ENCODE peak calls at places on chromosomes 12 and 14, in eight cellular contexts. One of them, this sample, is unnamed.

GRCh38 chr12:19382111-19382526 is 57.2 kb upstream of the AEBP2 start:
- DNase-seq in WERI-Rb-1: no peak
- DNase-seq in ovary: no peak
- DNase-seq in Panc1: no peak
- DNase-seq in SK-N-SH: no peak
- DNase-seq in lower leg skin: peak
- DNase-seq in foreskin fibroblast: peak
- DNase-seq in uterus: no peak
- DNase-seq in this sample: peak

GRCh38 chr12:2944401-2945047 is 14.7 kb upstream of the TEAD4 start:
- DNase-seq in WERI-Rb-1: peak
- DNase-seq in ovary: peak
- DNase-seq in Panc1: no peak
- DNase-seq in SK-N-SH: peak
- DNase-seq in lower leg skin: no peak
- DNase-seq in foreskin fibroblast: no peak
- DNase-seq in uterus: peak
- DNase-seq in this sample: no peak

GRCh38 chr12:3419538-3419937 is 71.5 kb upstream of the PRMT8 start:
- DNase-seq in WERI-Rb-1: no peak
- DNase-seq in ovary: no peak
- DNase-seq in Panc1: no peak
- DNase-seq in SK-N-SH: no peak
- DNase-seq in lower leg skin: no peak
- DNase-seq in foreskin fibroblast: no peak
- DNase-seq in uterus: no peak
- DNase-seq in this sample: no peak

GRCh38 chr14:57526942-57527341 is 33.3 kb upstream of the CCDC198 start:
- DNase-seq in WERI-Rb-1: peak
- DNase-seq in ovary: no peak
- DNase-seq in Panc1: no peak
- DNase-seq in SK-N-SH: no peak
- DNase-seq in lower leg skin: no peak
- DNase-seq in foreskin fibroblast: no peak
- DNase-seq in uterus: no peak
- DNase-seq in this sample: no peak

GRCh38 chr12:115337693-115338543 is 653.9 kb upstream of the TBX3 start:
- DNase-seq in WERI-Rb-1: no peak
- DNase-seq in ovary: no peak
- DNase-seq in Panc1: no peak
- DNase-seq in SK-N-SH: no peak
- DNase-seq in lower leg skin: peak
- DNase-seq in foreskin fibroblast: peak
- DNase-seq in uterus: peak
- DNase-seq in this sample: peak

GRCh38 chr12:108713471-108713870 is 17.8 kb downstream of the CORO1C start:
- DNase-seq in WERI-Rb-1: no peak
- DNase-seq in ovary: no peak
- DNase-seq in Panc1: no peak
- DNase-seq in SK-N-SH: no peak
- DNase-seq in lower leg skin: no peak
- DNase-seq in foreskin fibroblast: no peak
- DNase-seq in uterus: no peak
- DNase-seq in this sample: no peak

GRCh38 chr14:92846162-92846897 is 52.2 kb downstream of the GOLGA5 start:
- DNase-seq in WERI-Rb-1: no peak
- DNase-seq in ovary: no peak
- DNase-seq in Panc1: no peak
- DNase-seq in SK-N-SH: no peak
- DNase-seq in lower leg skin: no peak
- DNase-seq in foreskin fibroblast: peak
- DNase-seq in uterus: no peak
- DNase-seq in this sample: peak

GRCh38 chr14:84006643-84007137 is 1523.3 kb upstream of the FLRT2 start:
- DNase-seq in WERI-Rb-1: no peak
- DNase-seq in ovary: no peak
- DNase-seq in Panc1: no peak
- DNase-seq in SK-N-SH: no peak
- DNase-seq in lower leg skin: no peak
- DNase-seq in foreskin fibroblast: no peak
- DNase-seq in uterus: peak
- DNase-seq in this sample: no peak

GRCh38 chr12:52014567-52015392 is 8.0 kb downstream of the TAMALIN start:
- DNase-seq in WERI-Rb-1: no peak
- DNase-seq in ovary: no peak
- DNase-seq in Panc1: no peak
- DNase-seq in SK-N-SH: no peak
- DNase-seq in lower leg skin: no peak
- DNase-seq in foreskin fibroblast: no peak
- DNase-seq in uterus: peak
- DNase-seq in this sample: no peak

GRCh38 chr12:51269174-51270066 is 795 bp downstream of the SMAGP start:
- DNase-seq in WERI-Rb-1: peak
- DNase-seq in ovary: peak
- DNase-seq in Panc1: no peak
- DNase-seq in SK-N-SH: peak
- DNase-seq in lower leg skin: peak
- DNase-seq in foreskin fibroblast: no peak
- DNase-seq in uterus: no peak
- DNase-seq in this sample: no peak

GRCh38 chr12:126681676-126682075 is 1585.3 kb upstream of the TMEM132C start:
- DNase-seq in WERI-Rb-1: no peak
- DNase-seq in ovary: no peak
- DNase-seq in Panc1: no peak
- DNase-seq in SK-N-SH: no peak
- DNase-seq in lower leg skin: no peak
- DNase-seq in foreskin fibroblast: no peak
- DNase-seq in uterus: no peak
- DNase-seq in this sample: no peak

GRCh38 chr12:44101470-44101869 is 265.6 kb downstream of the TMEM117 start:
- DNase-seq in WERI-Rb-1: no peak
- DNase-seq in ovary: no peak
- DNase-seq in Panc1: no peak
- DNase-seq in SK-N-SH: no peak
- DNase-seq in lower leg skin: no peak
- DNase-seq in foreskin fibroblast: no peak
- DNase-seq in uterus: no peak
- DNase-seq in this sample: no peak

GRCh38 chr14:64387232-64387737 is 868 bp upstream of the MTHFD1 start:
- DNase-seq in WERI-Rb-1: no peak
- DNase-seq in ovary: no peak
- DNase-seq in Panc1: no peak
- DNase-seq in SK-N-SH: peak
- DNase-seq in lower leg skin: peak
- DNase-seq in foreskin fibroblast: peak
- DNase-seq in uterus: no peak
- DNase-seq in this sample: no peak

GRCh38 chr12:53221203-53222076 is 10.6 kb downstream of the RARG start:
- DNase-seq in WERI-Rb-1: peak
- DNase-seq in ovary: peak
- DNase-seq in Panc1: no peak
- DNase-seq in SK-N-SH: peak
- DNase-seq in lower leg skin: peak
- DNase-seq in foreskin fibroblast: peak
- DNase-seq in uterus: peak
- DNase-seq in this sample: no peak
- TF ChIP-seq CTCF in WERI-Rb-1: no peak
- TF ChIP-seq CTCF in ovary: no peak
- TF ChIP-seq CTCF in Panc1: peak
- TF ChIP-seq CTCF in SK-N-SH: peak
- TF ChIP-seq CTCF in lower leg skin: no peak
- TF ChIP-seq CTCF in foreskin fibroblast: no peak
- TF ChIP-seq CTCF in uterus: no peak
- TF ChIP-seq CTCF in this sample: peak

DNA sequence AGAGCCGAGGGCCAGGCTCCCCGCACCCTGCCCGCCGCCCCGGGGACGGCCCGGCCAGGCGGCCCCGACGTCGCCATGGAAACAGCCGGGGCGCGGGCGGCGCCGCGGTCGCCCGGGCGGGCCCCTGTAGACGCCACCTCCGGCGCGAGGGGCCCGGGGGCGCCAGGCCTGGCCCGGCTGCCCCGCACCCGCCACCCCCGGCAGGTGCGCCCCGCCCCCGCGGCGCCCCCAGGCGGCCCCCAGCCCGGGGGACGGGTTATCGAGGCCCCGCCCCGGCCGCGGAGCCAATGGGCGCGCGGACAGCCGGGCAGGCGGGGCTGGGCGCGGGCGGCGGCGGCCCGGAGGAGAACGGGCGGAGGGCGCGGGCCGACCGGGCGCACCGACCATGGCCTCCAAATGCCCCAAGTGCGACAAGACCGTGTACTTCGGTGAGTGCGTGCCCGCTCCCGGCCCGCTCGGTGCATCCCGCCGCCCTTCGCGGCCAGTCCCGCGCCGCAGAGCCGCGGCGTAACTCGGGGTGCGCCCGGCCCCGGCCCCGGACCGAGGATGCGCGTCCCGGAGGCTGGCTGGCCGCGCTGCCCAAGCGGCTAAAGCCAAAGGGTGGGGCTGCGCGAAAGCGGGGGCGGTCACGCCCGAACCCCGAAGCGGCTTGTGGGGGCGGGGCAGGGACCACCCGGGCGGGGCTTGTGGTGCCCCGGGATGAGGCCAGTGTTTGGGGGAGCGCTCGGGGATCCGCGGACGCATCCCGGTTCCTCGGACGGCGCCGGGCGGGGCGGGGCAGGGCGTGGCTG is at the start of gene CRIP2:
- DNase-seq in WERI-Rb-1: peak
- DNase-seq in ovary: peak
- DNase-seq in Panc1: no peak
- DNase-seq in SK-N-SH: peak
- DNase-seq in lower leg skin: no peak
- DNase-seq in foreskin fibroblast: no peak
- DNase-seq in uterus: no peak
- DNase-seq in this sample: no peak
- H3K4me3 ChIP-seq in WERI-Rb-1: peak
- H3K4me3 ChIP-seq in ovary: peak
- H3K4me3 ChIP-seq in Panc1: peak
- H3K4me3 ChIP-seq in SK-N-SH: peak
- H3K4me3 ChIP-seq in lower leg skin: peak
- H3K4me3 ChIP-seq in foreskin fibroblast: peak
- H3K4me3 ChIP-seq in uterus: peak
- H3K4me3 ChIP-seq in this sample: peak

GRCh38 chr14:36521598-36522345 is 1.7 kb upstream of the NKX2-1 start:
- DNase-seq in WERI-Rb-1: no peak
- DNase-seq in ovary: no peak
- DNase-seq in Panc1: no peak
- DNase-seq in SK-N-SH: no peak
- DNase-seq in lower leg skin: no peak
- DNase-seq in foreskin fibroblast: no peak
- DNase-seq in uterus: no peak
- DNase-seq in this sample: no peak
- TF ChIP-seq CTCF in WERI-Rb-1: no peak
- TF ChIP-seq CTCF in ovary: no peak
- TF ChIP-seq CTCF in Panc1: no peak
- TF ChIP-seq CTCF in SK-N-SH: no peak
- TF ChIP-seq CTCF in lower leg skin: no peak
- TF ChIP-seq CTCF in foreskin fibroblast: no peak
- TF ChIP-seq CTCF in uterus: no peak
- TF ChIP-seq CTCF in this sample: no peak

GRCh38 chr12:42587564-42588307 is 1.8 kb downstream of the PRICKLE1 start:
- DNase-seq in WERI-Rb-1: no peak
- DNase-seq in ovary: no peak
- DNase-seq in Panc1: no peak
- DNase-seq in SK-N-SH: no peak
- DNase-seq in lower leg skin: no peak
- DNase-seq in foreskin fibroblast: no peak
- DNase-seq in uterus: no peak
- DNase-seq in this sample: no peak
- H3K4me3 ChIP-seq in WERI-Rb-1: no peak
- H3K4me3 ChIP-seq in ovary: peak
- H3K4me3 ChIP-seq in Panc1: peak
- H3K4me3 ChIP-seq in SK-N-SH: no peak
- H3K4me3 ChIP-seq in lower leg skin: no peak
- H3K4me3 ChIP-seq in foreskin fibroblast: peak
- H3K4me3 ChIP-seq in uterus: peak
- H3K4me3 ChIP-seq in this sample: peak

GRCh38 chr14:67644428-67644827 is 24.7 kb downstream of the ARG2 start:
- DNase-seq in WERI-Rb-1: no peak
- DNase-seq in ovary: no peak
- DNase-seq in Panc1: no peak
- DNase-seq in SK-N-SH: no peak
- DNase-seq in lower leg skin: no peak
- DNase-seq in foreskin fibroblast: no peak
- DNase-seq in uterus: no peak
- DNase-seq in this sample: no peak

GRCh38 chr14:67643671-67644070 is 24.0 kb downstream of the ARG2 start:
- DNase-seq in WERI-Rb-1: no peak
- DNase-seq in ovary: no peak
- DNase-seq in Panc1: no peak
- DNase-seq in SK-N-SH: no peak
- DNase-seq in lower leg skin: no peak
- DNase-seq in foreskin fibroblast: no peak
- DNase-seq in uterus: no peak
- DNase-seq in this sample: no peak

GRCh38 chr14:67645414-67645813 is 25.7 kb downstream of the ARG2 start:
- DNase-seq in WERI-Rb-1: no peak
- DNase-seq in ovary: no peak
- DNase-seq in Panc1: no peak
- DNase-seq in SK-N-SH: no peak
- DNase-seq in lower leg skin: no peak
- DNase-seq in foreskin fibroblast: no peak
- DNase-seq in uterus: no peak
- DNase-seq in this sample: no peak

GRCh38 chr14:67641480-67641879 is 21.8 kb downstream of the ARG2 start:
- DNase-seq in WERI-Rb-1: no peak
- DNase-seq in ovary: no peak
- DNase-seq in Panc1: no peak
- DNase-seq in SK-N-SH: no peak
- DNase-seq in lower leg skin: no peak
- DNase-seq in foreskin fibroblast: no peak
- DNase-seq in uterus: no peak
- DNase-seq in this sample: no peak

GRCh38 chr14:67641902-67642749 is 22.4 kb downstream of the ARG2 start:
- DNase-seq in WERI-Rb-1: no peak
- DNase-seq in ovary: no peak
- DNase-seq in Panc1: no peak
- DNase-seq in SK-N-SH: no peak
- DNase-seq in lower leg skin: no peak
- DNase-seq in foreskin fibroblast: no peak
- DNase-seq in uterus: no peak
- DNase-seq in this sample: no peak
- TF ChIP-seq CTCF in WERI-Rb-1: no peak
- TF ChIP-seq CTCF in ovary: no peak
- TF ChIP-seq CTCF in Panc1: no peak
- TF ChIP-seq CTCF in SK-N-SH: no peak
- TF ChIP-seq CTCF in lower leg skin: no peak
- TF ChIP-seq CTCF in foreskin fibroblast: no peak
- TF ChIP-seq CTCF in uterus: no peak
- TF ChIP-seq CTCF in this sample: no peak

GRCh38 chr12:12506541-12506940 is 56.1 kb downstream of the DUSP16 start:
- DNase-seq in WERI-Rb-1: no peak
- DNase-seq in ovary: peak
- DNase-seq in Panc1: no peak
- DNase-seq in SK-N-SH: no peak
- DNase-seq in lower leg skin: no peak
- DNase-seq in foreskin fibroblast: peak
- DNase-seq in uterus: no peak
- DNase-seq in this sample: no peak
- H3K4me3 ChIP-seq in WERI-Rb-1: no peak
- H3K4me3 ChIP-seq in ovary: peak
- H3K4me3 ChIP-seq in Panc1: no peak
- H3K4me3 ChIP-seq in SK-N-SH: peak
- H3K4me3 ChIP-seq in lower leg skin: no peak
- H3K4me3 ChIP-seq in foreskin fibroblast: peak
- H3K4me3 ChIP-seq in uterus: peak
- H3K4me3 ChIP-seq in this sample: no peak

This sample was measured in AG09309.